ENCODE peak calls at places on chromosomes 4 and X, in five cellular contexts. One of them, this sample, is unnamed.

GRCh38 chr4:19675172-19675811 is 576.4 kb upstream of the SLIT2 start:
- DNase-seq in ovary: no peak
- DNase-seq in tibial nerve: no peak
- DNase-seq in neural progenitor cell: no peak
- DNase-seq in HepG2: no peak
- DNase-seq in this sample: no peak

GRCh38 chr4:139333046-139333445 is 30.8 kb upstream of the NDUFC1 start:
- DNase-seq in ovary: no peak
- DNase-seq in tibial nerve: no peak
- DNase-seq in neural progenitor cell: no peak
- DNase-seq in HepG2: no peak
- DNase-seq in this sample: no peak

GRCh38 chrX:147737690-147738089 is 174.0 kb upstream of the FMR1 start:
- DNase-seq in ovary: no peak
- DNase-seq in tibial nerve: no peak
- DNase-seq in neural progenitor cell: no peak
- DNase-seq in HepG2: no peak
- DNase-seq in this sample: no peak

GRCh38 chrX:66015152-66015827 is 24.6 kb downstream of the VSIG4 start:
- DNase-seq in ovary: no peak
- DNase-seq in tibial nerve: no peak
- DNase-seq in neural progenitor cell: no peak
- DNase-seq in HepG2: no peak
- DNase-seq in this sample: no peak

GRCh38 chr4:54427826-54428225 is 198.7 kb downstream of the PDGFRA start:
- DNase-seq in ovary: no peak
- DNase-seq in tibial nerve: no peak
- DNase-seq in neural progenitor cell: no peak
- DNase-seq in HepG2: no peak
- DNase-seq in this sample: no peak

GRCh38 chr4:32624943-32625603 is 1904.9 kb downstream of the PCDH7 start:
- DNase-seq in ovary: no peak
- DNase-seq in tibial nerve: no peak
- DNase-seq in neural progenitor cell: no peak
- DNase-seq in HepG2: no peak
- DNase-seq in this sample: no peak

GRCh38 chr4:113979157-113979972 is at the start of gene ARSJ:
- DNase-seq in ovary: peak; percentile 74
- DNase-seq in tibial nerve: peak; percentile 12
- DNase-seq in neural progenitor cell: peak; percentile 76
- DNase-seq in HepG2: no peak
- DNase-seq in this sample: peak; percentile 66

GRCh38 chr4:40948017-40948416 is 198.3 kb downstream of the NSUN7 start:
- DNase-seq in ovary: no peak
- DNase-seq in tibial nerve: no peak
- DNase-seq in neural progenitor cell: no peak
- DNase-seq in HepG2: no peak
- DNase-seq in this sample: no peak

GRCh38 chr4:145153181-145153903 is 27.0 kb downstream of the OTUD4 start:
- DNase-seq in ovary: no peak
- DNase-seq in tibial nerve: no peak
- DNase-seq in neural progenitor cell: no peak
- DNase-seq in HepG2: no peak
- DNase-seq in this sample: no peak

GRCh38 chrX:47540754-47541538 is 20.1 kb upstream of the ARAF start:
- DNase-seq in ovary: peak; percentile 85
- DNase-seq in tibial nerve: peak; percentile 70
- DNase-seq in neural progenitor cell: peak; percentile 84
- DNase-seq in HepG2: peak; percentile 81
- DNase-seq in this sample: peak; percentile 78

GRCh38 chr4:39655206-39655605 is 16.5 kb upstream of the SMIM14 start:
- DNase-seq in ovary: no peak
- DNase-seq in tibial nerve: no peak
- DNase-seq in neural progenitor cell: no peak
- DNase-seq in HepG2: no peak
- DNase-seq in this sample: no peak

GRCh38 chr4:71553605-71554004 is 214.8 kb downstream of the SLC4A4 start:
- DNase-seq in ovary: no peak
- DNase-seq in tibial nerve: no peak
- DNase-seq in neural progenitor cell: peak; percentile 13
- DNase-seq in HepG2: no peak
- DNase-seq in this sample: no peak

GRCh38 chrX:154821523-154821922 is 12.9 kb downstream of the SMIM9 start:
- DNase-seq in ovary: no peak
- DNase-seq in tibial nerve: no peak
- DNase-seq in neural progenitor cell: no peak
- DNase-seq in HepG2: no peak
- DNase-seq in this sample: no peak

GRCh38 chr4:1310796-1311715 is 21.4 kb downstream of the MAEA start:
- DNase-seq in ovary: no peak
- DNase-seq in tibial nerve: no peak
- DNase-seq in neural progenitor cell: no peak
- DNase-seq in HepG2: no peak
- DNase-seq in this sample: no peak

GRCh38 chr4:6109842-6110560 is 90.3 kb downstream of the JAKMIP1 start:
- DNase-seq in ovary: no peak
- DNase-seq in tibial nerve: no peak
- DNase-seq in neural progenitor cell: peak; percentile 60
- DNase-seq in HepG2: peak; percentile 7
- DNase-seq in this sample: no peak

GRCh38 chr4:73740353-73740778 is at the start of gene CXCL8:
- DNase-seq in ovary: peak; percentile 37
- DNase-seq in tibial nerve: peak; percentile 64
- DNase-seq in neural progenitor cell: no peak
- DNase-seq in HepG2: peak; percentile 53
- DNase-seq in this sample: no peak

GRCh38 chr4:8006471-8006870 is 66.8 kb upstream of the AFAP1 start:
- DNase-seq in ovary: no peak
- DNase-seq in tibial nerve: no peak
- DNase-seq in neural progenitor cell: no peak
- DNase-seq in HepG2: no peak
- DNase-seq in this sample: peak; percentile 80

GRCh38 chrX:150989420-150989819 is 6.3 kb downstream of the HMGB3 start:
- DNase-seq in ovary: no peak
- DNase-seq in tibial nerve: no peak
- DNase-seq in neural progenitor cell: no peak
- DNase-seq in HepG2: no peak
- DNase-seq in this sample: no peak

GRCh38 chrX:149629730-149630387 is 1.7 kb downstream of the TMEM185A start:
- DNase-seq in ovary: no peak
- DNase-seq in tibial nerve: no peak
- DNase-seq in neural progenitor cell: no peak
- DNase-seq in HepG2: no peak
- DNase-seq in this sample: no peak
- H3K4me3 ChIP-seq in ovary: no peak overlapping the region
- H3K4me3 ChIP-seq in tibial nerve: no peak overlapping the region
- H3K4me3 ChIP-seq in neural progenitor cell: peak overlapping the region; percentile 78
- H3K4me3 ChIP-seq in HepG2: no peak overlapping the region
- H3K4me3 ChIP-seq in this sample: peak overlapping the region; percentile 79

GRCh38 chrX:110287605-110288004 is 30.3 kb downstream of the AMMECR1 start:
- DNase-seq in ovary: no peak
- DNase-seq in tibial nerve: no peak
- DNase-seq in neural progenitor cell: no peak
- DNase-seq in HepG2: no peak
- DNase-seq in this sample: no peak
- H3K27ac ChIP-seq in ovary: no peak overlapping the region
- H3K27ac ChIP-seq in tibial nerve: no peak overlapping the region
- H3K27ac ChIP-seq in neural progenitor cell: no peak overlapping the region
- H3K27ac ChIP-seq in HepG2: no peak overlapping the region
- H3K27ac ChIP-seq in this sample: no peak overlapping the region

DNA sequence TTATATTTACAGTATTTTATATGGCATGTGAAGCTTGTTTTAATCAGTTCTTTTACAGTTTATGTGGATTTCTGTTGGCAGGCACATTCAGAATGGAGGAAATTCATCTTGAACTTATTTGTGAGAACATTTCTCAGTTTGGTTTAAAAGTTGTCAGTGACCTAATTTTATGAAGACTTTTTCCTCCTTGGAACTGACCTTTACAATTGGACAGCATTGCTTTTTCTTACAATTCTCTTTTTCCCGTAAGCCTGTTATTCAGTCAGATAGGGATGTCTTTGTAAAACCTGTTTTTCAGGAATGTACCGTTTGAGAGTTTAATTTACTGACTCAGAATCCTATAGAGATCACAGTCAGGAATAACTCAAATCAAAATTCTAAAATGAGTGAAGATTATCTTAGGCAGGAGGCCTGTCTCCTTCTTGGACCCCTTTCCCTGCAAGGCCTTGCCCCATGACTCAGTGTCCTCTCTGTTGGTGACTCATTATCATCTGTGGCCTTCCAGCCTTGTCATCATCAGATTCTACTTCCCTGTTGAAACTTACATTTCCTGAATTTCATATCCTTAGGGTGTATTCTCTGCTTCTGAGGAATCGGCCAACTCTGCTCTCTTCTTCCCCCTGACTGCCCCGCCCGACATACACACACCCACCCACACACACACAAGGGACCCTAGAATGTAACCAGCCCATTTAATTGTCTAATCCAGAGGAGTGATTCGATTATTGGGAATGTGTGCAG is 99.7 kb downstream of the ARHGAP10 start:
- DNase-seq in ovary: peak; percentile 57
- DNase-seq in tibial nerve: peak; percentile 67
- DNase-seq in neural progenitor cell: no peak
- DNase-seq in HepG2: no peak
- DNase-seq in this sample: peak; percentile 52
- H3K4me1 ChIP-seq in ovary: peaks cover 22% of the 10 kb centered on the region
- H3K4me1 ChIP-seq in tibial nerve: peaks cover 53% of the 10 kb centered on the region
- H3K4me1 ChIP-seq in neural progenitor cell: peaks cover 41% of the 10 kb centered on the region
- H3K4me1 ChIP-seq in HepG2: no peaks in the 10 kb centered on the region
- H3K4me1 ChIP-seq in this sample: peaks cover 84% of the 10 kb centered on the region

GRCh38 chr4:101696276-101697010 is 94.1 kb upstream of the BANK1 start:
- DNase-seq in ovary: no peak
- DNase-seq in tibial nerve: no peak
- DNase-seq in neural progenitor cell: no peak
- DNase-seq in HepG2: no peak
- DNase-seq in this sample: no peak
- H3K4me3 ChIP-seq in ovary: no peak overlapping the region
- H3K4me3 ChIP-seq in tibial nerve: no peak overlapping the region
- H3K4me3 ChIP-seq in neural progenitor cell: no peak overlapping the region
- H3K4me3 ChIP-seq in HepG2: no peak overlapping the region
- H3K4me3 ChIP-seq in this sample: no peak overlapping the region

GRCh38 chr4:168863719-168864632 is 146.1 kb downstream of the CBR4 start:
- DNase-seq in ovary: no peak
- DNase-seq in tibial nerve: no peak
- DNase-seq in neural progenitor cell: no peak
- DNase-seq in HepG2: no peak
- DNase-seq in this sample: no peak
- H3K27ac ChIP-seq in ovary: no peak overlapping the region
- H3K27ac ChIP-seq in tibial nerve: peak overlapping the region; percentile 21
- H3K27ac ChIP-seq in neural progenitor cell: no peak overlapping the region
- H3K27ac ChIP-seq in HepG2: no peak overlapping the region
- H3K27ac ChIP-seq in this sample: no peak overlapping the region

GRCh38 chrX:149497626-149498025 is 7.5 kb downstream of the IDS start:
- DNase-seq in ovary: no peak
- DNase-seq in tibial nerve: no peak
- DNase-seq in neural progenitor cell: no peak
- DNase-seq in HepG2: no peak
- DNase-seq in this sample: no peak
- H3K4me1 ChIP-seq in ovary: no peaks in the 10 kb centered on the region
- H3K4me1 ChIP-seq in tibial nerve: no peaks in the 10 kb centered on the region
- H3K4me1 ChIP-seq in neural progenitor cell: no peaks in the 10 kb centered on the region
- H3K4me1 ChIP-seq in HepG2: peaks cover 33% of the 10 kb centered on the region
- H3K4me1 ChIP-seq in this sample: no peaks in the 10 kb centered on the region

This sample was measured in psoas muscle.